ENCODE peak calls at places on chromosomes 11 and 22, in seven cellular contexts. T is AG20443, P is epithelial cell of esophagus, A is D341Med, U is RWPE1, E is astrocyte of the spinal cord, N is dermis microvascular lymphatic vessel endothelial cell. M is an unnamed sample.

GRCh38 chr11:17777086-17777725 is 42.6 kb downstream of the KCNC1 start:
- DNase-seq in P (no peak), U (no peak), A (no peak), N (no peak), T (no peak), E (no peak), M (no peak)

GRCh38 chr22:37564111-37564711 is 3.9 kb downstream of the CDC42EP1 start:
- DNase-seq in T (no peak), P (peak), A (no peak), E (no peak), N (no peak), U (no peak), M (peak)

GRCh38 chr11:316031-316701 is 2.3 kb downstream of the IFITM1 start:
- DNase-seq in T (peak), E (no peak), A (peak), U (no peak), N (no peak), P (no peak), M (no peak)

GRCh38 chr11:69931994-69932910 is 113.0 kb upstream of the FGF3 start:
- DNase-seq in P (no peak), A (no peak), T (no peak), E (no peak), U (no peak), N (no peak), M (no peak)

GRCh38 chr11:46275964-46276641 is 1.4 kb upstream of the CREB3L1 start:
- DNase-seq in U (no peak), P (no peak), A (no peak), N (no peak), T (no peak), E (no peak), M (peak)

GRCh38 chr11:34284166-34284565 is 73.6 kb downstream of the ABTB2 start:
- DNase-seq in N (no peak), T (no peak), A (no peak), P (no peak), U (no peak), E (no peak), M (no peak)

GRCh38 chr22:40418366-40419201 is 48.2 kb downstream of the SGSM3 start:
- DNase-seq in T (no peak), U (no peak), N (no peak), A (peak), P (no peak), E (no peak), M (peak)

GRCh38 chr11:78766997-78767396 is 192.3 kb upstream of the NARS2 start:
- DNase-seq in N (no peak), E (no peak), P (no peak), T (no peak), A (no peak), U (no peak), M (no peak)

GRCh38 chr11:112826788-112827187 is 134.4 kb upstream of the NCAM1 start:
- DNase-seq in E (no peak), N (no peak), T (no peak), A (no peak), U (no peak), P (no peak), M (no peak)

GRCh38 chr11:126607776-126608625 is 252.5 kb downstream of the ST3GAL4 start:
- DNase-seq in N (no peak), T (no peak), E (no peak), A (no peak), U (no peak), P (no peak), M (peak)

GRCh38 chr22:20228055-20228938 is 39.8 kb downstream of the RTN4R start:
- DNase-seq in A (no peak), T (no peak), E (no peak), U (no peak), P (no peak), N (no peak), M (no peak)

GRCh38 chr22:25682071-25682470 is 59.9 kb upstream of the MYO18B start:
- DNase-seq in U (no peak), E (no peak), N (no peak), P (no peak), T (no peak), A (no peak), M (no peak)

GRCh38 chr11:69367211-69367964 is 73.4 kb downstream of the MYEOV start:
- DNase-seq in T (no peak), E (no peak), A (no peak), P (peak), U (no peak), N (peak), M (no peak)

GRCh38 chr11:9459573-9460321 is 1.1 kb upstream of the ZNF143 start:
- DNase-seq in A (peak), T (peak), P (peak), E (peak), U (peak), N (peak), M (peak)

GRCh38 chr11:85772700-85773099 is 38.2 kb downstream of the SYTL2 start:
- DNase-seq in U (no peak), A (no peak), N (no peak), E (peak), T (peak), P (no peak), M (no peak)

GRCh38 chr11:17763244-17763643 is 28.7 kb downstream of the KCNC1 start:
- DNase-seq in N (no peak), T (no peak), P (no peak), U (no peak), A (no peak), E (no peak), M (no peak)

GRCh38 chr11:63683133-63683991 is 2.1 kb downstream of the RTN3 start:
- DNase-seq in A (no peak), P (no peak), E (peak), U (no peak), N (no peak), T (peak), M (peak)

GRCh38 chr11:1863352-1864215 is 10.7 kb downstream of the LSP1 start:
- DNase-seq in E (peak), A (no peak), T (peak), P (peak), U (peak), N (peak), M (peak)

GRCh38 chr22:28992565-28993326 is 68.9 kb downstream of the C22orf31 start:
- DNase-seq in E (no peak), P (no peak), A (no peak), N (no peak), T (no peak), U (no peak), M (no peak)

GRCh38 chr11:58059011-58059358 is 28.2 kb downstream of the OR6Q1 start:
- DNase-seq in N (peak), U (peak), E (peak), P (peak), T (peak), A (no peak), M (no peak)

GRCh38 chr11:116465056-116465455 is 307.7 kb downstream of the BUD13 start:
- DNase-seq in N (no peak), P (no peak), U (no peak), E (no peak), T (no peak), A (no peak), M (peak)

GRCh38 chr22:34897126-34897525 is 168.8 kb upstream of the ISX start:
- DNase-seq in N (no peak), E (no peak), T (peak), U (no peak), P (no peak), A (no peak), M (no peak)

GRCh38 chr11:28759311-28759710 is 651.1 kb downstream of the METTL15 start:
- DNase-seq in E (peak), N (peak), A (no peak), T (no peak), P (peak), U (peak), M (no peak)

GRCh38 chr11:114166897-114167323 is 107.4 kb downstream of the ZBTB16 start:
- DNase-seq in A (no peak), T (peak), P (peak), N (peak), E (peak), U (peak), M (peak)

GRCh38 chr22:30863161-30863833 is 105.3 kb downstream of the MORC2 start:
- DNase-seq in A (peak), T (peak), E (no peak), U (no peak), P (no peak), N (no peak), M (no peak)

GRCh38 chr22:30216710-30217109 is 29.8 kb downstream of the LIF start:
- DNase-seq in T (no peak), P (no peak), A (no peak), U (no peak), E (no peak), N (no peak), M (no peak)

GRCh38 chr11:65576867-65577755 is 1.3 kb downstream of the EHBP1L1 start:
- DNase-seq in E (peak), N (peak), A (no peak), U (peak), T (peak), P (peak), M (peak)

GRCh38 chr22:47213571-47214230 is 451.3 kb downstream of the TBC1D22A start:
- DNase-seq in P (no peak), N (peak), A (peak), T (peak), E (no peak), U (peak), M (peak)

GRCh38 chr22:23072035-23072910 is 2.0 kb downstream of the GNAZ start:
- DNase-seq in T (peak), A (no peak), N (no peak), P (no peak), U (no peak), E (peak), M (no peak)

GRCh38 chr11:13924801-13925327 is 37.7 kb upstream of the SPON1 start:
- DNase-seq in P (no peak), E (no peak), N (no peak), U (no peak), A (no peak), T (no peak), M (no peak)

GRCh38 chr11:126588630-126589491 is 233.4 kb downstream of the ST3GAL4 start:
- DNase-seq in N (no peak), P (no peak), E (no peak), A (no peak), U (no peak), T (no peak), M (peak)

GRCh38 chr11:2725367-2726300 is 25.8 kb upstream of the KCNQ1OT1 start:
- DNase-seq in U (no peak), T (peak), N (no peak), E (peak), A (no peak), P (no peak), M (no peak)

GRCh38 chr11:17845431-17845881 is 110.9 kb downstream of the KCNC1 start:
- DNase-seq in N (no peak), A (no peak), E (peak), T (peak), P (peak), U (peak), M (no peak)

GRCh38 chr11:76657824-76658170 is 12.8 kb downstream of the LRRC32 start:
- DNase-seq in P (no peak), N (no peak), A (no peak), E (no peak), U (no peak), T (no peak), M (no peak)

GRCh38 chr11:29914203-29914930 is 102.5 kb downstream of the KCNA4 start:
- DNase-seq in T (peak), A (no peak), N (no peak), E (no peak), P (peak), U (peak), M (no peak)

GRCh38 chr11:124915541-124916369 is 3.3 kb upstream of the HEPN1 start:
- DNase-seq in P (no peak), U (no peak), E (peak), A (no peak), T (no peak), N (peak), M (no peak)

GRCh38 chr11:117604349-117604995 is 192.5 kb downstream of the DSCAML1 start:
- DNase-seq in T (no peak), U (no peak), N (no peak), A (no peak), E (no peak), P (peak), M (peak)